ENCODE peak calls at places on chromosome 14, in eight cellular contexts. E, F, J, X, U, R, O and H are unnamed samples. For H3K4me1, the result is how much of the 10 kb centered on the place peaks cover.

GRCh38 chr14:75273272-75274044 is 5.2 kb upstream of the FOS start:
- DNase-seq in E (peak), F (peak), J (no peak), X (no peak), U (no peak), R (no peak), O (no peak), H (no peak)

GRCh38 chr14:52325126-52325525 is 11.0 kb downstream of the PTGER2 start:
- DNase-seq in E (no peak), F (no peak), J (peak), X (no peak), U (no peak), R (no peak), O (no peak), H (no peak)

GRCh38 chr14:33186656-33187055 is 248.0 kb downstream of the NPAS3 start:
- DNase-seq in E (no peak), F (no peak), J (no peak), X (no peak), U (no peak), R (no peak), O (no peak), H (no peak)

GRCh38 chr14:51081209-51081608 is 13.7 kb downstream of the TRIM9 start:
- DNase-seq in E (no peak), F (no peak), J (no peak), X (no peak), U (no peak), R (no peak), O (no peak), H (no peak)

GRCh38 chr14:96038920-96039632 is at the start of gene C14orf132:
- DNase-seq in E (peak), F (peak), J (peak), X (peak), U (no peak), R (peak), O (peak), H (peak)

GRCh38 chr14:106039400-106039799 is 513.0 kb downstream of the TMEM121 start:
- DNase-seq in E (no peak), F (no peak), J (no peak), X (no peak), U (no peak), R (no peak), O (peak), H (no peak)

GRCh38 chr14:56333361-56334279 is 215.4 kb downstream of the PELI2 start:
- DNase-seq in E (peak), F (peak), J (peak), X (no peak), U (no peak), R (no peak), O (no peak), H (no peak)

GRCh38 chr14:64064447-64064846 is 211.6 kb downstream of the SYNE2 start:
- DNase-seq in E (no peak), F (no peak), J (no peak), X (no peak), U (no peak), R (no peak), O (no peak), H (no peak)

GRCh38 chr14:103597623-103598372 is 31.2 kb upstream of the KLC1 start:
- DNase-seq in E (no peak), F (peak), J (no peak), X (peak), U (no peak), R (no peak), O (no peak), H (no peak)

GRCh38 chr14:78798757-78799156 is 628.6 kb downstream of the NRXN3 start:
- DNase-seq in E (no peak), F (no peak), J (no peak), X (no peak), U (no peak), R (no peak), O (no peak), H (no peak)

GRCh38 chr14:99930420-99931274 is 134.6 kb upstream of the EVL start:
- DNase-seq in E (no peak), F (peak), J (no peak), X (no peak), U (no peak), R (no peak), O (no peak), H (peak)

GRCh38 chr14:61525293-61526011 is 169.9 kb upstream of the HIF1A start:
- DNase-seq in E (peak), F (peak), J (peak), X (peak), U (peak), R (peak), O (no peak), H (peak)

GRCh38 chr14:33534636-33535035 is 416.2 kb downstream of the EGLN3 start:
- DNase-seq in E (no peak), F (no peak), J (no peak), X (no peak), U (no peak), R (no peak), O (no peak), H (no peak)

GRCh38 chr14:95504135-95505029 is 12.1 kb downstream of the SYNE3 start:
- DNase-seq in E (no peak), F (peak), J (no peak), X (no peak), U (no peak), R (no peak), O (no peak), H (no peak)

GRCh38 chr14:85867450-85867849 is 337.5 kb downstream of the FLRT2 start:
- DNase-seq in E (no peak), F (no peak), J (no peak), X (no peak), U (no peak), R (no peak), O (peak), H (no peak)

GRCh38 chr14:58663494-58664111 is 25.8 kb downstream of the DACT1 start:
- DNase-seq in E (no peak), F (peak), J (peak), X (no peak), U (no peak), R (no peak), O (peak), H (no peak)

GRCh38 chr14:106610691-106611090 is 1084.3 kb downstream of the TMEM121 start:
- DNase-seq in E (no peak), F (no peak), J (no peak), X (no peak), U (no peak), R (no peak), O (no peak), H (no peak)

GRCh38 chr14:80606347-80606772 is 335.2 kb downstream of the CEP128 start:
- DNase-seq in E (no peak), F (peak), J (no peak), X (no peak), U (no peak), R (no peak), O (no peak), H (no peak)

GRCh38 chr14:64536488-64537245 is 3.9 kb upstream of the HSPA2 start:
- DNase-seq in E (no peak), F (no peak), J (no peak), X (no peak), U (no peak), R (no peak), O (peak), H (no peak)

GRCh38 chr14:56490379-56490778 is 89.2 kb upstream of the TMEM260 start:
- DNase-seq in E (no peak), F (peak), J (peak), X (no peak), U (no peak), R (no peak), O (peak), H (no peak)

GRCh38 chr14:95326987-95327386 is 7.3 kb upstream of the CLMN start:
- DNase-seq in E (no peak), F (no peak), J (no peak), X (no peak), U (no peak), R (no peak), O (no peak), H (no peak)

GRCh38 chr14:25150934-25151790 is 101.2 kb upstream of the STXBP6 start:
- DNase-seq in E (no peak), F (peak), J (peak), X (no peak), U (no peak), R (no peak), O (peak), H (no peak)

GRCh38 chr14:59576332-59577294 is at the start of gene CCDC175:
- DNase-seq in E (peak), F (peak), J (peak), X (peak), U (no peak), R (peak), O (peak), H (peak)

GRCh38 chr14:34682787-34683321 is 31.5 kb downstream of the CFL2 start:
- DNase-seq in E (no peak), F (peak), J (no peak), X (no peak), U (no peak), R (no peak), O (no peak), H (no peak)

GRCh38 chr14:61934385-61934784 is 172.2 kb downstream of the SNAPC1 start:
- DNase-seq in E (no peak), F (peak), J (no peak), X (no peak), U (no peak), R (no peak), O (no peak), H (no peak)

GRCh38 chr14:58716706-58717105 is 78.9 kb downstream of the DACT1 start:
- DNase-seq in E (no peak), F (peak), J (peak), X (no peak), U (no peak), R (no peak), O (no peak), H (no peak)

GRCh38 chr14:92464716-92465115 is 48.9 kb upstream of the RIN3 start:
- DNase-seq in E (no peak), F (no peak), J (no peak), X (no peak), U (no peak), R (no peak), O (no peak), H (no peak)

DNA sequence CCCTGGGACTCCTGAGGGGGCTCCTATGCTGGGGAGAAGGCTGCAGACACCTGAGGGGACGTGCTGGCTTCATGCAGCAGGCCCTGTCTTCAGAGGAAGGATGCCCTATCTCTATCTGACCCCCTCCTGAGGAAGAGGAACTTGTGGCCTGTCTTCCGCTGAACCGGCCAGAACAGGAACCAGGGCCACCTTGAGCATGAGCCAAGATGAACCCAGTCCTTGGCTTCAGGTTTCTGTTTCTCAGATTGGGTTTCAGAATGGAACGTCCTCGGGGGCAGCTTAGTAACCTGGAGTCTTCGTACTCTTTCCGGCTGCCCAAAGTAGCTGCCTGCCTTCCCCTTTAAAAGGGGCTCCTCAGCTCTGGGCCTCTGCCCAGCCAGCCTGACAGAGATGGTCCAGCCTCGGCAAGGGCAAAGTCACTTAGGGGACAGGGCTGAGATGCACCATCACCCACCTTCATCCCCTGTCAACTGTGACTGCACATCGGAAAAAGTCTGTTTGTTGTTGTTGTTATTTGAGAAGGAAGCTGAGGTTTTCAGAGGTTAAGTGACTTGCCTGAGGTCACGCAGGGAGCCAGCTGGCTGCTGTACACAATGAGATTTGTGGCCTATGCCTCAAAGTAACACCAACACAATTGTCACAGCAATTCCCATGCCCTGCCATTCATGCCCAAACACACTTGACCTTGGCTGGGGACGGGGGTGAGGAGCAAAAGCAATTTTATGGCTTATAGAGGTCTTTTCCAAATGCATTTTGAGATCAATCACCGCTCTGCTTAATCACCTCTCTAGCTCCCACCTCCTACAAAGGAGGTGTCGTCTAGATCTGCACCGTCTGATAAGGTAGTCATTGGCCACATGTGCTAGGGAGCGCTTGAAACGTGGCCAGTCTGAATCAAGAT is 13.4 kb downstream of the ASB2 start:
- DNase-seq in E (no peak), F (peak), J (peak), X (no peak), U (no peak), R (no peak), O (no peak), H (no peak)
- H3K4me3 ChIP-seq in E (no peak), F (no peak), J (no peak), X (peak), U (no peak), R (no peak), O (no peak), H (no peak)

DNA sequence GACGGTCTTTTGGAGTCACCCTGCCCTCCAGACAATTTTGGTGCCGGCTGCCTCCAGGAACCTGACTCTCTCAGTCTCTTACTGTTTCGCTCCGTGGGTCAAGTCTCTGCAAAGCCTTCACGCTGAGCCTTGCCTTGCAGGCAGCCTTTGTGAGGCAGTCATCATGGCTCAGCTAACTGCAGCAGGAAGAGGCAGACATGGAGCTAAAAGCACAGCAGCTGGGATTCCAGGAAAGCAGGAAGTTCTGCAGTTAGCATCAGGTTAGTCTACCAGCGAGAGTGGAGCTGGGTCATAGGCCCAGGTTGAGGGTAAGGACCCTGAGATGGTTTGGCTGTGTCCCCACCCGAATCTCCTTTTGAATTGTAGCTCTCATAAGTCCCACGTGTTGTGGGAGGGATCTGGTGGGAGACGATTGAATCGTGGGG is 305.4 kb downstream of the PCNX1 start:
- DNase-seq in E (no peak), F (no peak), J (no peak), X (no peak), U (no peak), R (no peak), O (no peak), H (no peak)
- H3K27ac ChIP-seq in E (no peak), F (no peak), J (no peak), X (no peak), U (peak), R (no peak), O (no peak), H (no peak)

DNA sequence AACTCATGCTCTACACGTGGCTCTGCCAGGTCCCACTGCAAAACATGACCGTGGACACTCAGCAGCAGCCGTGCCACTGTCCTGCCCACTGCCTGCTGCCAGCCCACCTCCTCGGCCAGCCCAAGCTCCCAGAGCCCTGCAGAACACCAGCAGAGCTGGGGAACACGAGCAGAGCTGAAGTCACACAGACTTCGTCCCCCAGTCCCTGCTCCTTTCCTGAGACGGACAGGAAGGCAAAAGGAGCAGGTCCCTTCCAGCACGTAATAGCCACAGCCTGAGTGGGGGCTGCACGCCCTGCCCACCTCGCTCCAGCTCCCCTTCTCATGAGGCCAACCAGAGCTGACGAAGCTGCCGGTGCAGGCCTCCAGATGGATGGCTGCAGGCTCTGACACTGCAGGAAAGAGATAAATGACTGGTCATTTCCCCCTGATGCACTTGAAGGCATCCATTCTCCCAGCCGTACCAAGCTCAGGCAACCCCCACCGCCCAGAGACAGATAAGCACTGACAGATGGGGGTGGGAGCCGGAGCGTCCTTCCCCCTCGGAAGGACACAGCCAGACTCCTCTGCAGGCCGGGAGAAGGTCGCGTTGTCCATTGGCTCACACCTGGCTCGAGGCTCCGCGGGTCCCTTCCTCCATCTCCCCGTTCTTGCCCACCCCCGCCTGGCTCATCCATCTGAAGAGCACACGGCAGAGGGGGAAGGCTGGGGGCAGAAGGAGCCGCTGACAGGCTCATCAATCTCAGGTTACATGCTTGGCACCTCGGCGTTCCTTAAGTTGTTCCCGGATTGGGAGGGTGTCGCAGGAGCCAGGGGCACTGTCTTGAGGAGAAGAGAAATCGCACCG is 151.8 kb downstream of the DPF3 start:
- DNase-seq in E (no peak), F (no peak), J (no peak), X (no peak), U (no peak), R (no peak), O (peak), H (no peak)
- H3K4me1 ChIP-seq in E (under half), F (under half), J (under half), X (under half), U (under half), R (under half), O (under half), H (under half)

GRCh38 chr14:68081489-68081888 is 261.9 kb downstream of the RAD51B start:
- DNase-seq in E (no peak), F (no peak), J (no peak), X (no peak), U (no peak), R (no peak), O (no peak), H (no peak)
- H3K4me3 ChIP-seq in E (no peak), F (no peak), J (no peak), X (no peak), U (no peak), R (no peak), O (no peak), H (no peak)

DNA sequence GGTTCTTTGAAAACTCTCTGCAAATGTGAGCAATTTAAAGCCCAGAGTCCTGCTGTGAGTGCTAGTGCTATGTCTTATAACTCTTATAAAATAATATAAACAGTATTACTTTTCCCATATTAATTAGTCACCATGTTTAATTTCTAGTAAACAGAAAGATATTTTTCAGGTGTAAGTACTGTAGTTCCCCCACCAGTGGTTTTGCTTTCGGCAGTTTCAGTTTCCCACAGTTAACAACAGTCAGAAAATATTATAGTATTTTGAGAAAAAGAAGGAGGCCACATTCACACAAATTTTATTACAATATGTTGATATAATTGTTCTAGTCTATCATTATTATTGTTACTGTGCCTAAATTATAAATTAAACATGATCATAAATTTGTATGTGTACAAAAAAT is 800.5 kb downstream of the LRFN5 start:
- DNase-seq in E (no peak), F (no peak), J (no peak), X (no peak), U (no peak), R (no peak), O (no peak), H (no peak)
- H3K27ac ChIP-seq in E (no peak), F (no peak), J (no peak), X (no peak), U (no peak), R (no peak), O (no peak), H (no peak)